ENCODE peak calls at places on chromosome 11, in six cellular contexts. One of them, this sample, is unnamed.
A peak's percentile ranks its signal among the peaks of the same experiment; 100 is the strongest.

GRCh38 chr11:16791494-16791961 is 53.1 kb downstream of the C11orf58 start:
- DNase-seq in foreskin melanocyte: peak; percentile 85
- DNase-seq in CD4-positive, alpha-beta memory T cell: no peak
- DNase-seq in MV-4-11: peak; percentile 89
- DNase-seq in stimulated activated CD4-positive, alpha-beta T cell treated with anti-CD3 and anti-CD28 coated beads, Interleukin-1b, Interleukin-23, amount 100 ng/mL, for 24 hours: no peak
- DNase-seq in effector memory CD4-positive, alpha-beta T cell: no peak
- DNase-seq in this sample: no peak

GRCh38 chr11:117192401-117192875 is 6.7 kb upstream of the TAGLN start:
- DNase-seq in effector memory CD4-positive, alpha-beta T cell: no peak
- DNase-seq in stimulated activated CD4-positive, alpha-beta T cell treated with anti-CD3 and anti-CD28 coated beads, Interleukin-1b, Interleukin-23, amount 100 ng/mL, for 24 hours: no peak
- DNase-seq in CD4-positive, alpha-beta memory T cell: no peak
- DNase-seq in MV-4-11: no peak
- DNase-seq in foreskin melanocyte: no peak
- DNase-seq in this sample: no peak

GRCh38 chr11:34747261-34747660 is 126.4 kb downstream of the EHF start:
- DNase-seq in stimulated activated CD4-positive, alpha-beta T cell treated with anti-CD3 and anti-CD28 coated beads, Interleukin-1b, Interleukin-23, amount 100 ng/mL, for 24 hours: no peak
- DNase-seq in effector memory CD4-positive, alpha-beta T cell: no peak
- DNase-seq in MV-4-11: no peak
- DNase-seq in foreskin melanocyte: no peak
- DNase-seq in CD4-positive, alpha-beta memory T cell: no peak
- DNase-seq in this sample: no peak

GRCh38 chr11:75468534-75469340 is 35.7 kb upstream of the KLHL35 start:
- DNase-seq in foreskin melanocyte: no peak
- DNase-seq in effector memory CD4-positive, alpha-beta T cell: no peak
- DNase-seq in stimulated activated CD4-positive, alpha-beta T cell treated with anti-CD3 and anti-CD28 coated beads, Interleukin-1b, Interleukin-23, amount 100 ng/mL, for 24 hours: no peak
- DNase-seq in CD4-positive, alpha-beta memory T cell: no peak
- DNase-seq in MV-4-11: peak; percentile 42
- DNase-seq in this sample: no peak

GRCh38 chr11:2086239-2087040 is 52.7 kb downstream of the IGF2 start:
- DNase-seq in MV-4-11: no peak
- DNase-seq in CD4-positive, alpha-beta memory T cell: no peak
- DNase-seq in foreskin melanocyte: no peak
- DNase-seq in stimulated activated CD4-positive, alpha-beta T cell treated with anti-CD3 and anti-CD28 coated beads, Interleukin-1b, Interleukin-23, amount 100 ng/mL, for 24 hours: no peak
- DNase-seq in effector memory CD4-positive, alpha-beta T cell: no peak
- DNase-seq in this sample: no peak

GRCh38 chr11:76512851-76513653 is 68.2 kb downstream of the EMSY start:
- DNase-seq in stimulated activated CD4-positive, alpha-beta T cell treated with anti-CD3 and anti-CD28 coated beads, Interleukin-1b, Interleukin-23, amount 100 ng/mL, for 24 hours: no peak
- DNase-seq in MV-4-11: no peak
- DNase-seq in effector memory CD4-positive, alpha-beta T cell: no peak
- DNase-seq in foreskin melanocyte: no peak
- DNase-seq in CD4-positive, alpha-beta memory T cell: no peak
- DNase-seq in this sample: no peak

GRCh38 chr11:15707971-15708370 is 593.2 kb downstream of the INSC start:
- DNase-seq in CD4-positive, alpha-beta memory T cell: no peak
- DNase-seq in foreskin melanocyte: peak; percentile 90
- DNase-seq in stimulated activated CD4-positive, alpha-beta T cell treated with anti-CD3 and anti-CD28 coated beads, Interleukin-1b, Interleukin-23, amount 100 ng/mL, for 24 hours: no peak
- DNase-seq in MV-4-11: no peak
- DNase-seq in effector memory CD4-positive, alpha-beta T cell: no peak
- DNase-seq in this sample: no peak

GRCh38 chr11:77147036-77147315 is 18.9 kb downstream of the MYO7A start:
- DNase-seq in CD4-positive, alpha-beta memory T cell: no peak
- DNase-seq in effector memory CD4-positive, alpha-beta T cell: no peak
- DNase-seq in foreskin melanocyte: no peak
- DNase-seq in MV-4-11: no peak
- DNase-seq in stimulated activated CD4-positive, alpha-beta T cell treated with anti-CD3 and anti-CD28 coated beads, Interleukin-1b, Interleukin-23, amount 100 ng/mL, for 24 hours: no peak
- DNase-seq in this sample: no peak

GRCh38 chr11:17386331-17387084 is 2.0 kb downstream of the KCNJ11 start:
- DNase-seq in MV-4-11: peak; percentile 63
- DNase-seq in CD4-positive, alpha-beta memory T cell: peak; percentile 17
- DNase-seq in stimulated activated CD4-positive, alpha-beta T cell treated with anti-CD3 and anti-CD28 coated beads, Interleukin-1b, Interleukin-23, amount 100 ng/mL, for 24 hours: no peak
- DNase-seq in foreskin melanocyte: no peak
- DNase-seq in effector memory CD4-positive, alpha-beta T cell: no peak
- DNase-seq in this sample: peak; percentile 24

GRCh38 chr11:95508219-95508880 is 277.3 kb upstream of the SESN3 start:
- DNase-seq in MV-4-11: no peak
- DNase-seq in stimulated activated CD4-positive, alpha-beta T cell treated with anti-CD3 and anti-CD28 coated beads, Interleukin-1b, Interleukin-23, amount 100 ng/mL, for 24 hours: no peak
- DNase-seq in CD4-positive, alpha-beta memory T cell: no peak
- DNase-seq in foreskin melanocyte: no peak
- DNase-seq in effector memory CD4-positive, alpha-beta T cell: no peak
- DNase-seq in this sample: no peak

GRCh38 chr11:45085657-45086501 is 60.6 kb upstream of the PRDM11 start:
- DNase-seq in stimulated activated CD4-positive, alpha-beta T cell treated with anti-CD3 and anti-CD28 coated beads, Interleukin-1b, Interleukin-23, amount 100 ng/mL, for 24 hours: no peak
- DNase-seq in foreskin melanocyte: no peak
- DNase-seq in MV-4-11: no peak
- DNase-seq in CD4-positive, alpha-beta memory T cell: no peak
- DNase-seq in effector memory CD4-positive, alpha-beta T cell: no peak
- DNase-seq in this sample: no peak

GRCh38 chr11:60165946-60166345 is 16.9 kb downstream of the MS4A6A start:
- DNase-seq in effector memory CD4-positive, alpha-beta T cell: no peak
- DNase-seq in foreskin melanocyte: no peak
- DNase-seq in CD4-positive, alpha-beta memory T cell: no peak
- DNase-seq in stimulated activated CD4-positive, alpha-beta T cell treated with anti-CD3 and anti-CD28 coated beads, Interleukin-1b, Interleukin-23, amount 100 ng/mL, for 24 hours: no peak
- DNase-seq in MV-4-11: no peak
- DNase-seq in this sample: no peak

GRCh38 chr11:35141538-35141937 is 2.6 kb downstream of the CD44 start:
- DNase-seq in foreskin melanocyte: no peak
- DNase-seq in effector memory CD4-positive, alpha-beta T cell: no peak
- DNase-seq in stimulated activated CD4-positive, alpha-beta T cell treated with anti-CD3 and anti-CD28 coated beads, Interleukin-1b, Interleukin-23, amount 100 ng/mL, for 24 hours: no peak
- DNase-seq in CD4-positive, alpha-beta memory T cell: peak; percentile 40
- DNase-seq in MV-4-11: peak; percentile 84
- DNase-seq in this sample: no peak

GRCh38 chr11:94193288-94193687 is 64.6 kb downstream of the PANX1 start:
- DNase-seq in stimulated activated CD4-positive, alpha-beta T cell treated with anti-CD3 and anti-CD28 coated beads, Interleukin-1b, Interleukin-23, amount 100 ng/mL, for 24 hours: no peak
- DNase-seq in foreskin melanocyte: no peak
- DNase-seq in effector memory CD4-positive, alpha-beta T cell: no peak
- DNase-seq in CD4-positive, alpha-beta memory T cell: no peak
- DNase-seq in MV-4-11: no peak
- DNase-seq in this sample: no peak

GRCh38 chr11:46675288-46675851 is 25.0 kb downstream of the ARHGAP1 start:
- DNase-seq in MV-4-11: no peak
- DNase-seq in CD4-positive, alpha-beta memory T cell: no peak
- DNase-seq in foreskin melanocyte: no peak
- DNase-seq in effector memory CD4-positive, alpha-beta T cell: no peak
- DNase-seq in stimulated activated CD4-positive, alpha-beta T cell treated with anti-CD3 and anti-CD28 coated beads, Interleukin-1b, Interleukin-23, amount 100 ng/mL, for 24 hours: no peak
- DNase-seq in this sample: no peak

GRCh38 chr11:46127150-46127638 is 5.9 kb upstream of the PHF21A start:
- DNase-seq in stimulated activated CD4-positive, alpha-beta T cell treated with anti-CD3 and anti-CD28 coated beads, Interleukin-1b, Interleukin-23, amount 100 ng/mL, for 24 hours: no peak
- DNase-seq in effector memory CD4-positive, alpha-beta T cell: peak; percentile 50
- DNase-seq in foreskin melanocyte: peak; percentile 62
- DNase-seq in MV-4-11: peak; percentile 97
- DNase-seq in CD4-positive, alpha-beta memory T cell: peak; percentile 68
- DNase-seq in this sample: no peak

GRCh38 chr11:1073851-1074243 is 827 bp upstream of the MUC2 start:
- DNase-seq in stimulated activated CD4-positive, alpha-beta T cell treated with anti-CD3 and anti-CD28 coated beads, Interleukin-1b, Interleukin-23, amount 100 ng/mL, for 24 hours: no peak
- DNase-seq in CD4-positive, alpha-beta memory T cell: no peak
- DNase-seq in foreskin melanocyte: no peak
- DNase-seq in MV-4-11: no peak
- DNase-seq in effector memory CD4-positive, alpha-beta T cell: no peak
- DNase-seq in this sample: no peak

GRCh38 chr11:68535098-68535497 is 74.5 kb downstream of the PPP6R3 start:
- DNase-seq in stimulated activated CD4-positive, alpha-beta T cell treated with anti-CD3 and anti-CD28 coated beads, Interleukin-1b, Interleukin-23, amount 100 ng/mL, for 24 hours: no peak
- DNase-seq in CD4-positive, alpha-beta memory T cell: no peak
- DNase-seq in foreskin melanocyte: no peak
- DNase-seq in MV-4-11: no peak
- DNase-seq in effector memory CD4-positive, alpha-beta T cell: no peak
- DNase-seq in this sample: no peak

GRCh38 chr11:10302294-10302743 is 2.6 kb upstream of the ADM start:
- DNase-seq in foreskin melanocyte: peak; percentile 16
- DNase-seq in CD4-positive, alpha-beta memory T cell: no peak
- DNase-seq in MV-4-11: no peak
- DNase-seq in stimulated activated CD4-positive, alpha-beta T cell treated with anti-CD3 and anti-CD28 coated beads, Interleukin-1b, Interleukin-23, amount 100 ng/mL, for 24 hours: no peak
- DNase-seq in effector memory CD4-positive, alpha-beta T cell: no peak
- DNase-seq in this sample: no peak

GRCh38 chr11:44398266-44399045 is 88.5 kb upstream of the ALX4 start:
- DNase-seq in effector memory CD4-positive, alpha-beta T cell: no peak
- DNase-seq in MV-4-11: peak; percentile 79
- DNase-seq in CD4-positive, alpha-beta memory T cell: no peak
- DNase-seq in foreskin melanocyte: no peak
- DNase-seq in stimulated activated CD4-positive, alpha-beta T cell treated with anti-CD3 and anti-CD28 coated beads, Interleukin-1b, Interleukin-23, amount 100 ng/mL, for 24 hours: no peak
- DNase-seq in this sample: no peak

This sample was measured in NCI-H187.